ENCODE peak calls at places on chromosome 17, in seven cellular contexts. One of them, this sample, is unnamed.

GRCh38 chr17:61325382-61326073 is 74.1 kb upstream of the TBX2 start:
- DNase-seq in cardiac muscle cell: peak; percentile 36
- DNase-seq in HL-60: no peak
- DNase-seq in prostate gland: no peak
- DNase-seq in heart left ventricle: no peak
- DNase-seq in body of pancreas: no peak
- DNase-seq in neural progenitor cell: no peak
- DNase-seq in this sample: no peak

GRCh38 chr17:72297326-72298115 is 176.7 kb downstream of the SOX9 start:
- DNase-seq in cardiac muscle cell: no peak
- DNase-seq in HL-60: no peak
- DNase-seq in prostate gland: no peak
- DNase-seq in heart left ventricle: no peak
- DNase-seq in body of pancreas: no peak
- DNase-seq in neural progenitor cell: no peak
- DNase-seq in this sample: peak; percentile 87

GRCh38 chr17:6753006-6753445 is 2.8 kb upstream of the XAF1 start:
- DNase-seq in cardiac muscle cell: no peak
- DNase-seq in HL-60: peak; percentile 43
- DNase-seq in prostate gland: no peak
- DNase-seq in heart left ventricle: peak; percentile 84
- DNase-seq in body of pancreas: peak; percentile 51
- DNase-seq in neural progenitor cell: peak; percentile 57
- DNase-seq in this sample: no peak

GRCh38 chr17:76593338-76593737 is 7.7 kb upstream of the ST6GALNAC2 start:
- DNase-seq in cardiac muscle cell: no peak
- DNase-seq in HL-60: no peak
- DNase-seq in prostate gland: no peak
- DNase-seq in heart left ventricle: no peak
- DNase-seq in body of pancreas: no peak
- DNase-seq in neural progenitor cell: no peak
- DNase-seq in this sample: peak; percentile 83

GRCh38 chr17:35716897-35717839 is 14.3 kb upstream of the RASL10B start:
- DNase-seq in cardiac muscle cell: no peak
- DNase-seq in HL-60: no peak
- DNase-seq in prostate gland: peak; percentile 76
- DNase-seq in heart left ventricle: no peak
- DNase-seq in body of pancreas: peak; percentile 67
- DNase-seq in neural progenitor cell: no peak
- DNase-seq in this sample: no peak

GRCh38 chr17:11598274-11599221 is at the start of gene DNAH9:
- DNase-seq in cardiac muscle cell: peak; percentile 99
- DNase-seq in HL-60: no peak
- DNase-seq in prostate gland: peak; percentile 98
- DNase-seq in heart left ventricle: peak; percentile 95
- DNase-seq in body of pancreas: peak; percentile 99
- DNase-seq in neural progenitor cell: peak; percentile 99
- DNase-seq in this sample: peak; percentile 4

GRCh38 chr17:9291912-9292562 is 270.7 kb downstream of the NTN1 start:
- DNase-seq in cardiac muscle cell: peak; percentile 45
- DNase-seq in HL-60: no peak
- DNase-seq in prostate gland: peak; percentile 46
- DNase-seq in heart left ventricle: peak; percentile 48
- DNase-seq in body of pancreas: peak; percentile 37
- DNase-seq in neural progenitor cell: peak; percentile 44
- DNase-seq in this sample: peak; percentile 34

GRCh38 chr17:29933379-29933778 is 3.4 kb upstream of the SSH2 start:
- DNase-seq in cardiac muscle cell: peak; percentile 53
- DNase-seq in HL-60: no peak
- DNase-seq in prostate gland: no peak
- DNase-seq in heart left ventricle: no peak
- DNase-seq in body of pancreas: no peak
- DNase-seq in neural progenitor cell: peak; percentile 50
- DNase-seq in this sample: no peak

GRCh38 chr17:81044764-81045589 is 10.0 kb downstream of the BAIAP2 start:
- DNase-seq in cardiac muscle cell: no peak
- DNase-seq in HL-60: no peak
- DNase-seq in prostate gland: peak; percentile 75
- DNase-seq in heart left ventricle: peak; percentile 90
- DNase-seq in body of pancreas: peak; percentile 77
- DNase-seq in neural progenitor cell: no peak
- DNase-seq in this sample: no peak

GRCh38 chr17:17693253-17693954 is 12.1 kb downstream of the RAI1 start:
- DNase-seq in cardiac muscle cell: peak; percentile 54
- DNase-seq in HL-60: no peak
- DNase-seq in prostate gland: peak; percentile 87
- DNase-seq in heart left ventricle: peak; percentile 65
- DNase-seq in body of pancreas: peak; percentile 86
- DNase-seq in neural progenitor cell: peak; percentile 85
- DNase-seq in this sample: peak; percentile 54

GRCh38 chr17:47776330-47777197 is 43.5 kb downstream of the TBX21 start:
- DNase-seq in cardiac muscle cell: peak; percentile 57
- DNase-seq in HL-60: peak; percentile 31
- DNase-seq in prostate gland: no peak
- DNase-seq in heart left ventricle: no peak
- DNase-seq in body of pancreas: peak; percentile 28
- DNase-seq in neural progenitor cell: peak; percentile 40
- DNase-seq in this sample: peak; percentile 58

GRCh38 chr17:1931759-1932579 is 93.2 kb downstream of the RTN4RL1 start:
- DNase-seq in cardiac muscle cell: peak; percentile 54
- DNase-seq in HL-60: no peak
- DNase-seq in prostate gland: peak; percentile 36
- DNase-seq in heart left ventricle: peak; percentile 35
- DNase-seq in body of pancreas: peak; percentile 61
- DNase-seq in neural progenitor cell: peak; percentile 92
- DNase-seq in this sample: peak; percentile 34

GRCh38 chr17:66779186-66779585 is 55.7 kb upstream of the CACNG5 start:
- DNase-seq in cardiac muscle cell: no peak
- DNase-seq in HL-60: no peak
- DNase-seq in prostate gland: no peak
- DNase-seq in heart left ventricle: no peak
- DNase-seq in body of pancreas: no peak
- DNase-seq in neural progenitor cell: no peak
- DNase-seq in this sample: no peak

GRCh38 chr17:43482103-43483012 is 1.4 kb upstream of the DHX8 start:
- DNase-seq in cardiac muscle cell: no peak
- DNase-seq in HL-60: no peak
- DNase-seq in prostate gland: no peak
- DNase-seq in heart left ventricle: no peak
- DNase-seq in body of pancreas: no peak
- DNase-seq in neural progenitor cell: no peak
- DNase-seq in this sample: no peak

GRCh38 chr17:42251115-42251514 is 25.1 kb downstream of the STAT5B start:
- DNase-seq in cardiac muscle cell: no peak
- DNase-seq in HL-60: no peak
- DNase-seq in prostate gland: no peak
- DNase-seq in heart left ventricle: no peak
- DNase-seq in body of pancreas: no peak
- DNase-seq in neural progenitor cell: no peak
- DNase-seq in this sample: no peak

GRCh38 chr17:42247734-42248133 is 28.5 kb downstream of the STAT5B start:
- DNase-seq in cardiac muscle cell: no peak
- DNase-seq in HL-60: peak; percentile 34
- DNase-seq in prostate gland: no peak
- DNase-seq in heart left ventricle: no peak
- DNase-seq in body of pancreas: no peak
- DNase-seq in neural progenitor cell: no peak
- DNase-seq in this sample: no peak

GRCh38 chr17:42249681-42250446 is 26.3 kb downstream of the STAT5B start:
- DNase-seq in cardiac muscle cell: no peak
- DNase-seq in HL-60: no peak
- DNase-seq in prostate gland: no peak
- DNase-seq in heart left ventricle: no peak
- DNase-seq in body of pancreas: no peak
- DNase-seq in neural progenitor cell: no peak
- DNase-seq in this sample: no peak

GRCh38 chr17:42246515-42246914 is 29.7 kb downstream of the STAT5B start:
- DNase-seq in cardiac muscle cell: no peak
- DNase-seq in HL-60: no peak
- DNase-seq in prostate gland: no peak
- DNase-seq in heart left ventricle: no peak
- DNase-seq in body of pancreas: peak; percentile 71
- DNase-seq in neural progenitor cell: no peak
- DNase-seq in this sample: no peak

GRCh38 chr17:42248351-42249179 is 27.6 kb downstream of the STAT5B start:
- DNase-seq in cardiac muscle cell: peak; percentile 42
- DNase-seq in HL-60: peak; percentile 79
- DNase-seq in prostate gland: peak; percentile 72
- DNase-seq in heart left ventricle: peak; percentile 90
- DNase-seq in body of pancreas: peak; percentile 96
- DNase-seq in neural progenitor cell: peak; percentile 47
- DNase-seq in this sample: no peak
- TF ChIP-seq CTCF in cardiac muscle cell: no peak
- TF ChIP-seq CTCF in HL-60: no peak
- TF ChIP-seq CTCF in prostate gland: no peak
- TF ChIP-seq CTCF in heart left ventricle: no peak
- TF ChIP-seq CTCF in body of pancreas: no peak
- TF ChIP-seq CTCF in neural progenitor cell: no peak
- TF ChIP-seq CTCF in this sample: no peak

GRCh38 chr17:39929657-39930407 is 2.3 kb downstream of the LRRC3C start:
- DNase-seq in cardiac muscle cell: no peak
- DNase-seq in HL-60: no peak
- DNase-seq in prostate gland: no peak
- DNase-seq in heart left ventricle: no peak
- DNase-seq in body of pancreas: no peak
- DNase-seq in neural progenitor cell: no peak
- DNase-seq in this sample: peak; percentile 57
- H3K27ac ChIP-seq in cardiac muscle cell: peak overlapping the region; percentile 35
- H3K27ac ChIP-seq in HL-60: no peak overlapping the region
- H3K27ac ChIP-seq in prostate gland: no peak overlapping the region
- H3K27ac ChIP-seq in heart left ventricle: peak overlapping the region; percentile 97
- H3K27ac ChIP-seq in body of pancreas: peak overlapping the region; percentile 66
- H3K27ac ChIP-seq in neural progenitor cell: no peak overlapping the region
- H3K27ac ChIP-seq in this sample: peak overlapping the region; percentile 52

DNA sequence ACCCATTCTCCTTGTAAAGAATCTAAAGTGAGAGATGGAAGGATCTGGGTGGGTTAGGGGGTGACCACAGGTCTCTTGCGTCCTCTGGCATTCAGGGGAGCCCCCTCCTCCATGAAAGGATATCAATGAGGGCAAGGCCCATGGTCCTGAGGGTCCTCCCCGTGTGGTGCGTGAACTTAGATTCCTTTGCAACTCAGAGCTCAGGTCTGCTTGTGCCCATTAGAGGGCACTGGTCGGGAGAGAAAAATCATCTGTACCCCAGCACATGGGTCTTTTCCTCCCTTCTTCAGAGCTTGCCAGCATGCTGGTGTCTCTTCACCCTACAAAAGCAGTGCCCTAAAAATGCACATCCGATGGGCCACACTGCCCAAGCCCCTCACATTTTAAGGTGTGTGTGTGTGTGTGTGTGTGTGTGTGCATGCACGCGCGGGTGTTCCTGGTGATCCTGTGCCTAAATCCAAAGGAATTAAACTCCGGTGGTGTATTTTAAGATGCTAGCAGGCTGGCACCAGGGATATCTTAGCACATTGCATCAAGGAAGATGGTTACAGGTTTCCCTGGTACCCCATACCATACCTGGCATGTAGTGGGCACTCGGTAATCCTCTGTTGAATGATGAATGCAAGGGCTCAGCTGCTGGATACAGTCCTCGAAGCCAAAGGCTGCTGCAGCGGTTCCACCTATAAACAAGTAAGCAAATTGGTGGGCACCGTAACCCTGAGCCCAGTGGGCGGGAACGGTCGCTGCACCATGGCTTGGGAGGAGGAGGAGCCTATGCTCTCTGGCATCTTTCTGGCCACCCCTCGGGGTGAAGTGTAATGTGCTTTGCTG is 4.7 kb downstream of the C1QTNF1 start:
- DNase-seq in cardiac muscle cell: no peak
- DNase-seq in HL-60: no peak
- DNase-seq in prostate gland: no peak
- DNase-seq in heart left ventricle: no peak
- DNase-seq in body of pancreas: no peak
- DNase-seq in neural progenitor cell: no peak
- DNase-seq in this sample: no peak
- TF ChIP-seq CTCF in cardiac muscle cell: peak; percentile 39
- TF ChIP-seq CTCF in HL-60: no peak
- TF ChIP-seq CTCF in prostate gland: no peak
- TF ChIP-seq CTCF in heart left ventricle: no peak
- TF ChIP-seq CTCF in body of pancreas: no peak
- TF ChIP-seq CTCF in neural progenitor cell: peak; percentile 29
- TF ChIP-seq CTCF in this sample: no peak

GRCh38 chr17:78316115-78316866 is 43.6 kb downstream of the SOCS3 start:
- DNase-seq in cardiac muscle cell: no peak
- DNase-seq in HL-60: no peak
- DNase-seq in prostate gland: no peak
- DNase-seq in heart left ventricle: no peak
- DNase-seq in body of pancreas: no peak
- DNase-seq in neural progenitor cell: no peak
- DNase-seq in this sample: no peak

GRCh38 chr17:78316867-78317816 is 42.7 kb downstream of the SOCS3 start:
- DNase-seq in cardiac muscle cell: peak; percentile 42
- DNase-seq in HL-60: no peak
- DNase-seq in prostate gland: peak; percentile 25
- DNase-seq in heart left ventricle: no peak
- DNase-seq in body of pancreas: peak; percentile 75
- DNase-seq in neural progenitor cell: peak; percentile 53
- DNase-seq in this sample: peak; percentile 51

GRCh38 chr17:78318843-78319242 is 41.0 kb downstream of the SOCS3 start:
- DNase-seq in cardiac muscle cell: no peak
- DNase-seq in HL-60: no peak
- DNase-seq in prostate gland: no peak
- DNase-seq in heart left ventricle: no peak
- DNase-seq in body of pancreas: no peak
- DNase-seq in neural progenitor cell: no peak
- DNase-seq in this sample: no peak

GRCh38 chr17:78318407-78318806 is 41.5 kb downstream of the SOCS3 start:
- DNase-seq in cardiac muscle cell: no peak
- DNase-seq in HL-60: no peak
- DNase-seq in prostate gland: no peak
- DNase-seq in heart left ventricle: no peak
- DNase-seq in body of pancreas: no peak
- DNase-seq in neural progenitor cell: no peak
- DNase-seq in this sample: no peak

GRCh38 chr17:78317817-78318400 is 42.0 kb downstream of the SOCS3 start:
- DNase-seq in cardiac muscle cell: no peak
- DNase-seq in HL-60: no peak
- DNase-seq in prostate gland: no peak
- DNase-seq in heart left ventricle: no peak
- DNase-seq in body of pancreas: no peak
- DNase-seq in neural progenitor cell: no peak
- DNase-seq in this sample: no peak
- H3K27ac ChIP-seq in cardiac muscle cell: no peak overlapping the region
- H3K27ac ChIP-seq in HL-60: no peak overlapping the region
- H3K27ac ChIP-seq in prostate gland: no peak overlapping the region
- H3K27ac ChIP-seq in heart left ventricle: no peak overlapping the region
- H3K27ac ChIP-seq in body of pancreas: no peak overlapping the region
- H3K27ac ChIP-seq in neural progenitor cell: no peak overlapping the region
- H3K27ac ChIP-seq in this sample: peak overlapping the region; percentile 61

This sample was measured in RWPE1.